ENCODE peak calls at places on chromosomes 1 and 21, in ten cellular contexts. Y, K, D, N, G, O, X, U, Z and E are unnamed samples.

GRCh38 chr1:185059950-185060571 is 14.7 kb downstream of the RNF2 start:
- DNase-seq in Y (no peak), K (no peak), D (no peak), N (no peak), G (no peak), O (no peak), X (no peak), U (no peak), Z (no peak), E (no peak)

GRCh38 chr1:167492509-167492910 is 25.8 kb downstream of the CD247 start:
- DNase-seq in Y (no peak), K (no peak), D (no peak), N (no peak), G (no peak), O (no peak), X (no peak), U (no peak), Z (no peak), E (no peak)

GRCh38 chr1:76035053-76035452 is 39.5 kb upstream of the ST6GALNAC3 start:
- DNase-seq in Y (no peak), K (no peak), D (no peak), N (no peak), G (no peak), O (peak), X (peak), U (no peak), Z (peak), E (peak)

GRCh38 chr1:203273869-203274602 is 31.3 kb upstream of the BTG2 start:
- DNase-seq in Y (peak), K (peak), D (no peak), N (no peak), G (no peak), O (no peak), X (no peak), U (peak), Z (no peak), E (no peak)

GRCh38 chr1:20546637-20547036 is 5.7 kb upstream of the FAM43B start:
- DNase-seq in Y (no peak), K (no peak), D (no peak), N (no peak), G (no peak), O (no peak), X (no peak), U (no peak), Z (no peak), E (no peak)

GRCh38 chr21:45209685-45210284 is 77.9 kb downstream of the POFUT2 start:
- DNase-seq in Y (no peak), K (no peak), D (no peak), N (no peak), G (no peak), O (no peak), X (no peak), U (peak), Z (no peak), E (no peak)

GRCh38 chr21:26964379-26964778 is 2.5 kb downstream of the ADAMTS5 start:
- DNase-seq in Y (no peak), K (peak), D (no peak), N (no peak), G (no peak), O (peak), X (peak), U (peak), Z (peak), E (no peak)

GRCh38 chr1:152486400-152487006 is 24.1 kb upstream of the LCE5A start:
- DNase-seq in Y (no peak), K (no peak), D (no peak), N (no peak), G (no peak), O (no peak), X (peak), U (no peak), Z (no peak), E (no peak)

GRCh38 chr21:42040411-42041180 is 30.4 kb upstream of the ZBTB21 start:
- DNase-seq in Y (no peak), K (peak), D (no peak), N (no peak), G (peak), O (peak), X (peak), U (no peak), Z (peak), E (no peak)

GRCh38 chr21:37496972-37497371 is 130.4 kb downstream of the DYRK1A start:
- DNase-seq in Y (no peak), K (no peak), D (no peak), N (no peak), G (no peak), O (peak), X (peak), U (no peak), Z (peak), E (no peak)

GRCh38 chr1:30700528-30701265 is 22.7 kb downstream of the MATN1 start:
- DNase-seq in Y (no peak), K (peak), D (no peak), N (no peak), G (peak), O (peak), X (peak), U (no peak), Z (peak), E (no peak)

GRCh38 chr1:70487910-70488665 is 77.0 kb downstream of the CTH start:
- DNase-seq in Y (no peak), K (no peak), D (no peak), N (peak), G (peak), O (peak), X (peak), U (no peak), Z (peak), E (peak)

GRCh38 chr1:203103201-203103600 is 17.4 kb upstream of the MYOG start:
- DNase-seq in Y (no peak), K (no peak), D (no peak), N (no peak), G (no peak), O (no peak), X (no peak), U (no peak), Z (no peak), E (no peak)

GRCh38 chr1:47508900-47509488 is 71.2 kb downstream of the FOXD2 start:
- DNase-seq in Y (no peak), K (no peak), D (no peak), N (no peak), G (no peak), O (peak), X (peak), U (no peak), Z (peak), E (no peak)

GRCh38 chr21:37338671-37339526 is 27.7 kb upstream of the DYRK1A start:
- DNase-seq in Y (no peak), K (peak), D (no peak), N (no peak), G (peak), O (peak), X (peak), U (peak), Z (peak), E (no peak)

GRCh38 chr1:48236716-48237470 is 14.4 kb downstream of the SLC5A9 start:
- DNase-seq in Y (no peak), K (no peak), D (no peak), N (no peak), G (peak), O (peak), X (peak), U (no peak), Z (peak), E (peak)

GRCh38 chr1:154423303-154423987 is 18.3 kb downstream of the IL6R start:
- DNase-seq in Y (no peak), K (no peak), D (no peak), N (no peak), G (peak), O (peak), X (peak), U (no peak), Z (peak), E (no peak)

GRCh38 chr1:15311886-15312285 is 64.9 kb downstream of the FHAD1 start:
- DNase-seq in Y (no peak), K (no peak), D (no peak), N (no peak), G (peak), O (peak), X (peak), U (no peak), Z (no peak), E (no peak)

GRCh38 chr1:234262754-234263105 is 110.5 kb upstream of the COA6 start:
- DNase-seq in Y (no peak), K (no peak), D (no peak), N (no peak), G (no peak), O (no peak), X (no peak), U (no peak), Z (no peak), E (peak)

GRCh38 chr1:27086026-27086425 is 68.9 kb downstream of the SLC9A1 start:
- DNase-seq in Y (no peak), K (no peak), D (no peak), N (no peak), G (no peak), O (no peak), X (no peak), U (no peak), Z (no peak), E (peak)

GRCh38 chr1:33949570-33949969 is 85.7 kb downstream of the HMGB4 start:
- DNase-seq in Y (no peak), K (no peak), D (no peak), N (no peak), G (no peak), O (no peak), X (no peak), U (no peak), Z (no peak), E (no peak)

GRCh38 chr1:149888160-149888998 is 11.0 kb upstream of the BOLA1 start:
- DNase-seq in Y (peak), K (peak), D (peak), N (no peak), G (peak), O (peak), X (peak), U (peak), Z (peak), E (peak)

GRCh38 chr1:165629131-165629530 is 1.9 kb upstream of the MGST3 start:
- DNase-seq in Y (no peak), K (no peak), D (no peak), N (no peak), G (no peak), O (no peak), X (no peak), U (no peak), Z (no peak), E (no peak)

GRCh38 chr1:12177999-12178441 is 11.2 kb downstream of the TNFRSF1B start:
- DNase-seq in Y (no peak), K (peak), D (no peak), N (no peak), G (peak), O (peak), X (peak), U (peak), Z (peak), E (no peak)

GRCh38 chr21:18049461-18049860 is 195.2 kb upstream of the CHODL start:
- DNase-seq in Y (no peak), K (no peak), D (no peak), N (no peak), G (no peak), O (no peak), X (no peak), U (no peak), Z (no peak), E (no peak)

GRCh38 chr1:192973202-192973601 is 86.0 kb downstream of the UCHL5 start:
- DNase-seq in Y (no peak), K (no peak), D (no peak), N (no peak), G (no peak), O (peak), X (no peak), U (no peak), Z (no peak), E (no peak)

GRCh38 chr1:28157901-28158300 is 18.6 kb downstream of the PTAFR start:
- DNase-seq in Y (no peak), K (no peak), D (no peak), N (no peak), G (peak), O (no peak), X (no peak), U (no peak), Z (no peak), E (no peak)

GRCh38 chr1:61797045-61797755 is 54.9 kb downstream of the PATJ start:
- DNase-seq in Y (no peak), K (no peak), D (no peak), N (no peak), G (peak), O (no peak), X (no peak), U (no peak), Z (peak), E (no peak)

GRCh38 chr1:200302192-200302892 is 107.5 kb downstream of the ZNF281 start:
- DNase-seq in Y (no peak), K (no peak), D (no peak), N (no peak), G (peak), O (peak), X (peak), U (no peak), Z (peak), E (no peak)

GRCh38 chr1:174726167-174726879 is 273.4 kb upstream of the CACYBP start:
- DNase-seq in Y (no peak), K (no peak), D (no peak), N (no peak), G (no peak), O (peak), X (peak), U (no peak), Z (peak), E (no peak)

GRCh38 chr1:14718476-14718875 is 120.0 kb downstream of the KAZN start:
- DNase-seq in Y (no peak), K (no peak), D (no peak), N (no peak), G (no peak), O (no peak), X (no peak), U (no peak), Z (no peak), E (no peak)

DNA sequence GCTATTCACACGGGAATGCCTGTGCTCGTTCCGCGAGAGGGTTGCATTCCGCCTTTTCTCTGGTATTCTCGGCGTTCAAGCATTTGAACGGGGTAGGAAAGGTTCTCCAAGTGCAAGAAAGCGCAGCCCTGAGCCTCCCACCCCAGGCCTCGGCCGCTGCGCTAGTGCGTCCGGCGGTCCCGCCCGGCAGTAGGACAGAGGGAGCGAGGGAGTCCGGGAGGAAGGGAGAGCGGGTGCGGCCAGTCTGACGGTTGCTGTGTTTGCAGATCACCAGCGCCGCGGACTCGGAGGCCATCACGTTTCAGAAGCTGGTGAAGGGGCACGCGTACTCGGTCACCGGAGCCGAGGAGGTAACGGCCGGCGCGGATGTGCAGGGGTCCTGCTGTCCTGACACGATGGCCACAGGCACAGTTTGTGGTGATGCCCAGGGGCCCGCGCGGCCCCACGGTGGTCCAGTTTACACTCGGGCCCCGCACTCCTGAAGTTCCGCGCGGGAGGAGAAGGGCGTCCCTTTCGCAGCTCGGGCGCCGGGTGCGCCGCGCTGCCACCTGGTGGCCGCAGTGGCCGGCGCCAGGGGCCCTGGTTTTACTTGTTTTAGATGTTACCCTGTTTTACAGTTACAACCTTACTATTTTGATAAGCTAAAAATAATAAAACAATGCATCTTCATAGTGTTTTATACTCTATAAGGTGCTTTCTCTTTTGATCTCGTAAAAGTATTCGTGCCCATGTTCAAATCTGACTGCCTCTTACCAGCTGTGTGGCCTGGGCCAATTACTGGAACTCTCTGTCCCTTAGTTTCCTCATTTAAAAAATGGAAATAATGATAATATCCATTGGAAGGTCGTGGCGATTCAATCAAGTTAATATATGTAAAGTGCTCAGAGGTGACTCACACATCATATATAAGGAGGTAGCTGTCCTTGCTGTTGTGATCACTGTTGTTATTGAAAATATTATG is 36.7 kb downstream of the CAPN2 start:
- DNase-seq in Y (peak), K (peak), D (no peak), N (no peak), G (no peak), O (peak), X (peak), U (peak), Z (peak), E (no peak)
- H3K4me3 ChIP-seq in Y (peak), K (peak), D (peak), N (peak), G (no peak), O (no peak), X (no peak), U (peak), Z (peak), E (no peak)

DNA sequence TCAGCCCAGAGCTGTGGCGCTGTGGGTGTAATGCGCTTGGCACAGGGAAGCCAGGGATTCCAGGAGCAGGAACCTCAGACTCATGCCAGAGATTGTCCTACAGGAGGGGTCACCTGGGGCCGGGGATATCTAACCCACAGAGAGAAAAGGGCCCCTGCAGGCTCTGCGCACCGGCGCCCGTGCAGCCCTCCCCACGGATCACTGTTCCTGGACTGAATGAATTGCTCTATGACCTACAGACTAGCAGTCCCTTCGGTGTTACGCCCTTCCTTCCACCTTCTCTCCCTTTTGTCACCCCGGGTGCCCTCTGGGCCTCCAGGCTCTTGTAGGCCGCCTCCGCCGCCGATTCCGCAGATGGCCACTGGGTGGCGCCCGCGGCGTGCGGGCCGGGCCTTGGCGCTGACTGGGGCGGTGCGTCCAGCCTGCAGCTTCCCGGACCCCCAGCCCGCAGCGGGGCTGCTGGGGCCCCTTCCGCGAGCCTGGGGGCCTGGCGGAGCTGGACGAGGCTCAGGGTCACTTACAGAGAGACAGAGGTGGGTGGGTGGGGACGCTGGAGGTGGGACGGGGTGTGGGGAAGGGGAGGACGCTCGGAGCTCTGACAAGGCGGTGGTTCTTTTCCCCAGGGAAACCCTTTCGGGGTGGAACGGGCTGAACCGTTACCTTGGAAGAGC is 101.3 kb downstream of the IER5 start:
- DNase-seq in Y (peak), K (peak), D (no peak), N (peak), G (peak), O (peak), X (peak), U (peak), Z (peak), E (no peak)
- H3K4me3 ChIP-seq in Y (peak), K (no peak), D (no peak), N (peak), G (peak), O (no peak), X (no peak), U (peak), Z (peak), E (peak)

GRCh38 chr1:41700581-41700980 is 216.1 kb upstream of the EDN2 start:
- DNase-seq in Y (no peak), K (no peak), D (no peak), N (no peak), G (no peak), O (no peak), X (no peak), U (no peak), Z (no peak), E (no peak)

GRCh38 chr1:41700986-41701535 is 216.6 kb upstream of the EDN2 start:
- DNase-seq in Y (no peak), K (no peak), D (no peak), N (no peak), G (peak), O (no peak), X (no peak), U (no peak), Z (no peak), E (no peak)

GRCh38 chr1:41699861-41700248 is 215.4 kb upstream of the EDN2 start:
- DNase-seq in Y (no peak), K (no peak), D (no peak), N (no peak), G (no peak), O (no peak), X (no peak), U (no peak), Z (no peak), E (no peak)

GRCh38 chr1:41696381-41696780 is 211.9 kb upstream of the EDN2 start:
- DNase-seq in Y (no peak), K (no peak), D (no peak), N (no peak), G (no peak), O (no peak), X (no peak), U (no peak), Z (peak), E (no peak)

GRCh38 chr1:41698916-41699860 is 214.7 kb upstream of the EDN2 start:
- DNase-seq in Y (no peak), K (no peak), D (no peak), N (no peak), G (no peak), O (peak), X (no peak), U (peak), Z (no peak), E (no peak)
- H3K4me3 ChIP-seq in Y (no peak), K (no peak), D (no peak), N (no peak), G (no peak), O (no peak), X (no peak), U (no peak), Z (no peak), E (no peak)

DNA sequence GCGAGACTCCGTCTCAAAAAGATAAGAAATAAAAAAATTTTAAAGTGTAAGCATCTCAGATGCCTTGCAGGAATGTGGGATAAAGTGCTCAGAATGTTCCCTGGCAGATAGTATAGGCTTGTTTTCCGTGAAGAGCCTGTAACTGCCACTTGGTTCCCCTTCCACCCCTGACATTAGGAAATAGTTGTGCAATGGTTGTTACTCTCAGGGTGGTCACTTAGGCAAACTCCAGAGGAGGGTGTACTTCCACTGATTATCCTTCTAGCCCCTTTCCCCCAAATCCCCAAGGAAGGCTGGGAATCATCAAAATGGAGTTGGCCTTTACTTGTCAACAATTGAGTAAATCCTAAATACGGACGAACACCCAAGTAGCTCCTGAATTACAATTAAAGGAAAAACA is 10.4 kb downstream of the RPL11 start:
- DNase-seq in Y (no peak), K (no peak), D (no peak), N (no peak), G (no peak), O (peak), X (peak), U (no peak), Z (no peak), E (no peak)
- H3K4me3 ChIP-seq in Y (no peak), K (no peak), D (no peak), N (no peak), G (no peak), O (no peak), X (no peak), U (no peak), Z (no peak), E (no peak)

GRCh38 chr1:21659099-21659923 is 9.8 kb downstream of the RAP1GAP start:
- DNase-seq in Y (peak), K (peak), D (peak), N (no peak), G (peak), O (peak), X (peak), U (peak), Z (peak), E (no peak)
- H3K4me3 ChIP-seq in Y (peak), K (no peak), D (no peak), N (peak), G (no peak), O (no peak), X (no peak), U (no peak), Z (no peak), E (no peak)

GRCh38 chr1:117758444-117759316 is 152.8 kb downstream of the TENT5C start:
- DNase-seq in Y (peak), K (peak), D (no peak), N (peak), G (peak), O (peak), X (peak), U (peak), Z (peak), E (peak)
- H3K4me3 ChIP-seq in Y (peak), K (peak), D (no peak), N (no peak), G (peak), O (peak), X (peak), U (peak), Z (peak), E (peak)

GRCh38 chr1:247407978-247408560 is 7.9 kb upstream of the NLRP3 start:
- DNase-seq in Y (no peak), K (no peak), D (no peak), N (no peak), G (no peak), O (no peak), X (no peak), U (no peak), Z (no peak), E (no peak)
- H3K4me3 ChIP-seq in Y (no peak), K (no peak), D (no peak), N (no peak), G (no peak), O (no peak), X (no peak), U (no peak), Z (no peak), E (no peak)